ENCODE peak calls at places on chromosomes 12 and 14, in seven cellular contexts. One of them, this sample, is unnamed.

GRCh38 chr12:69739287-69740191 is 879 bp downstream of the RAB3IP start:
- DNase-seq in H1: peak; percentile 64
- DNase-seq in neuronal stem cell: peak; percentile 64
- DNase-seq in H9: peak; percentile 58
- DNase-seq in mesenchymal stem cell: peak; percentile 55
- DNase-seq in mesendoderm: peak; percentile 70
- DNase-seq in trophoblast cell: peak; percentile 58
- DNase-seq in this sample: peak; percentile 13

GRCh38 chr12:130873106-130873795 is 1.4 kb downstream of the RAN start:
- DNase-seq in H1: no peak
- DNase-seq in neuronal stem cell: no peak
- DNase-seq in H9: no peak
- DNase-seq in mesenchymal stem cell: no peak
- DNase-seq in mesendoderm: no peak
- DNase-seq in trophoblast cell: no peak
- DNase-seq in this sample: no peak

GRCh38 chr14:104876251-104876699 is 11.2 kb downstream of the CEP170B start:
- DNase-seq in H1: peak; percentile 92
- DNase-seq in neuronal stem cell: no peak
- DNase-seq in H9: peak; percentile 83
- DNase-seq in mesenchymal stem cell: peak; percentile 39
- DNase-seq in mesendoderm: peak; percentile 71
- DNase-seq in trophoblast cell: peak; percentile 51
- DNase-seq in this sample: peak; percentile 16

GRCh38 chr12:65948320-65949008 is 124.2 kb downstream of the HMGA2 start:
- DNase-seq in H1: no peak
- DNase-seq in neuronal stem cell: no peak
- DNase-seq in H9: no peak
- DNase-seq in mesenchymal stem cell: peak; percentile 81
- DNase-seq in mesendoderm: no peak
- DNase-seq in trophoblast cell: no peak
- DNase-seq in this sample: peak; percentile 96

GRCh38 chr12:64890873-64891468 is 66.5 kb downstream of the TBC1D30 start:
- DNase-seq in H1: no peak
- DNase-seq in neuronal stem cell: peak; percentile 72
- DNase-seq in H9: no peak
- DNase-seq in mesenchymal stem cell: peak; percentile 71
- DNase-seq in mesendoderm: peak; percentile 73
- DNase-seq in trophoblast cell: peak; percentile 91
- DNase-seq in this sample: peak; percentile 70

GRCh38 chr12:79358716-79359341 is 331.9 kb downstream of the PAWR start:
- DNase-seq in H1: no peak
- DNase-seq in neuronal stem cell: no peak
- DNase-seq in H9: no peak
- DNase-seq in mesenchymal stem cell: no peak
- DNase-seq in mesendoderm: peak; percentile 27
- DNase-seq in trophoblast cell: peak; percentile 89
- DNase-seq in this sample: no peak

GRCh38 chr12:131910302-131911110 is 16.1 kb downstream of the ULK1 start:
- DNase-seq in H1: no peak
- DNase-seq in neuronal stem cell: no peak
- DNase-seq in H9: no peak
- DNase-seq in mesenchymal stem cell: no peak
- DNase-seq in mesendoderm: no peak
- DNase-seq in trophoblast cell: no peak
- DNase-seq in this sample: no peak

GRCh38 chr14:23539209-23539866 is 12.2 kb downstream of the ZFHX2 start:
- DNase-seq in H1: peak; percentile 79
- DNase-seq in neuronal stem cell: peak; percentile 78
- DNase-seq in H9: peak; percentile 85
- DNase-seq in mesenchymal stem cell: peak; percentile 50
- DNase-seq in mesendoderm: peak; percentile 92
- DNase-seq in trophoblast cell: peak; percentile 53
- DNase-seq in this sample: peak; percentile 28

GRCh38 chr12:72523754-72524153 is 251.6 kb downstream of the TRHDE start:
- DNase-seq in H1: no peak
- DNase-seq in neuronal stem cell: no peak
- DNase-seq in H9: no peak
- DNase-seq in mesenchymal stem cell: peak; percentile 10
- DNase-seq in mesendoderm: no peak
- DNase-seq in trophoblast cell: no peak
- DNase-seq in this sample: no peak

GRCh38 chr12:130634866-130635265 is 81.2 kb downstream of the RIMBP2 start:
- DNase-seq in H1: no peak
- DNase-seq in neuronal stem cell: no peak
- DNase-seq in H9: no peak
- DNase-seq in mesenchymal stem cell: no peak
- DNase-seq in mesendoderm: no peak
- DNase-seq in trophoblast cell: no peak
- DNase-seq in this sample: no peak

GRCh38 chr12:70543444-70543843 is 93.8 kb downstream of the PTPRB start:
- DNase-seq in H1: no peak
- DNase-seq in neuronal stem cell: no peak
- DNase-seq in H9: no peak
- DNase-seq in mesenchymal stem cell: peak; percentile 95
- DNase-seq in mesendoderm: peak; percentile 46
- DNase-seq in trophoblast cell: no peak
- DNase-seq in this sample: peak; percentile 94

GRCh38 chr12:81627336-81628189 is 131.6 kb downstream of the PPFIA2 start:
- DNase-seq in H1: no peak
- DNase-seq in neuronal stem cell: peak; percentile 20
- DNase-seq in H9: no peak
- DNase-seq in mesenchymal stem cell: peak; percentile 50
- DNase-seq in mesendoderm: peak; percentile 53
- DNase-seq in trophoblast cell: peak; percentile 68
- DNase-seq in this sample: peak; percentile 36

GRCh38 chr12:49044660-49045059 is 15.9 kb downstream of the KMT2D start:
- DNase-seq in H1: no peak
- DNase-seq in neuronal stem cell: no peak
- DNase-seq in H9: no peak
- DNase-seq in mesenchymal stem cell: no peak
- DNase-seq in mesendoderm: no peak
- DNase-seq in trophoblast cell: no peak
- DNase-seq in this sample: no peak

GRCh38 chr12:61188801-61189595 is 1071.2 kb upstream of the USP15 start:
- DNase-seq in H1: no peak
- DNase-seq in neuronal stem cell: no peak
- DNase-seq in H9: peak; percentile 31
- DNase-seq in mesenchymal stem cell: no peak
- DNase-seq in mesendoderm: no peak
- DNase-seq in trophoblast cell: no peak
- DNase-seq in this sample: no peak

GRCh38 chr12:76622351-76622750 is 62.8 kb upstream of the OSBPL8 start:
- DNase-seq in H1: no peak
- DNase-seq in neuronal stem cell: no peak
- DNase-seq in H9: no peak
- DNase-seq in mesenchymal stem cell: no peak
- DNase-seq in mesendoderm: no peak
- DNase-seq in trophoblast cell: no peak
- DNase-seq in this sample: no peak

GRCh38 chr12:56189336-56189917 is at the start of gene SMARCC2:
- DNase-seq in H1: peak; percentile 92
- DNase-seq in neuronal stem cell: peak; percentile 87
- DNase-seq in H9: peak; percentile 93
- DNase-seq in mesenchymal stem cell: peak; percentile 89
- DNase-seq in mesendoderm: peak; percentile 95
- DNase-seq in trophoblast cell: peak; percentile 98
- DNase-seq in this sample: peak; percentile 85

GRCh38 chr12:115599251-115599811 is 678.2 kb downstream of the MED13L start:
- DNase-seq in H1: no peak
- DNase-seq in neuronal stem cell: peak; percentile 38
- DNase-seq in H9: peak; percentile 42
- DNase-seq in mesenchymal stem cell: peak; percentile 1
- DNase-seq in mesendoderm: peak; percentile 68
- DNase-seq in trophoblast cell: no peak
- DNase-seq in this sample: no peak

GRCh38 chr14:100222219-100223093 is 16.5 kb upstream of the YY1 start:
- DNase-seq in H1: no peak
- DNase-seq in neuronal stem cell: no peak
- DNase-seq in H9: no peak
- DNase-seq in mesenchymal stem cell: no peak
- DNase-seq in mesendoderm: no peak
- DNase-seq in trophoblast cell: no peak
- DNase-seq in this sample: no peak

GRCh38 chr14:38790916-38791315 is 312.1 kb downstream of the SEC23A start:
- DNase-seq in H1: no peak
- DNase-seq in neuronal stem cell: no peak
- DNase-seq in H9: no peak
- DNase-seq in mesenchymal stem cell: no peak
- DNase-seq in mesendoderm: peak; percentile 15
- DNase-seq in trophoblast cell: no peak
- DNase-seq in this sample: no peak

GRCh38 chr14:23551266-23552028 is at the start of gene ZFHX2:
- DNase-seq in H1: peak; percentile 92
- DNase-seq in neuronal stem cell: peak; percentile 87
- DNase-seq in H9: peak; percentile 95
- DNase-seq in mesenchymal stem cell: peak; percentile 67
- DNase-seq in mesendoderm: peak; percentile 93
- DNase-seq in trophoblast cell: peak; percentile 46
- DNase-seq in this sample: peak; percentile 49

GRCh38 chr14:99427632-99428315 is 52.9 kb downstream of the SETD3 start:
- DNase-seq in H1: no peak
- DNase-seq in neuronal stem cell: no peak
- DNase-seq in H9: no peak
- DNase-seq in mesenchymal stem cell: peak; percentile 97
- DNase-seq in mesendoderm: peak; percentile 76
- DNase-seq in trophoblast cell: peak; percentile 63
- DNase-seq in this sample: peak; percentile 56

GRCh38 chr14:54509546-54510501 is at the start of gene CGRRF1:
- DNase-seq in H1: peak; percentile 99
- DNase-seq in neuronal stem cell: peak; percentile 97
- DNase-seq in H9: peak; percentile 99
- DNase-seq in mesenchymal stem cell: peak; percentile 99
- DNase-seq in mesendoderm: peak; percentile 99
- DNase-seq in trophoblast cell: peak; percentile 99
- DNase-seq in this sample: peak; percentile 98

GRCh38 chr12:34347367-34347766 is 325.1 kb downstream of the ALG10 start:
- DNase-seq in H1: no peak
- DNase-seq in neuronal stem cell: no peak
- DNase-seq in H9: no peak
- DNase-seq in mesenchymal stem cell: no peak
- DNase-seq in mesendoderm: no peak
- DNase-seq in trophoblast cell: no peak
- DNase-seq in this sample: no peak

GRCh38 chr14:25765909-25766308 is 716.0 kb upstream of the STXBP6 start:
- DNase-seq in H1: no peak
- DNase-seq in neuronal stem cell: no peak
- DNase-seq in H9: no peak
- DNase-seq in mesenchymal stem cell: no peak
- DNase-seq in mesendoderm: no peak
- DNase-seq in trophoblast cell: no peak
- DNase-seq in this sample: no peak
- H2BK5ac ChIP-seq in H1: no peak overlapping the region
- H2BK5ac ChIP-seq in neuronal stem cell: no peak overlapping the region
- H2BK5ac ChIP-seq in H9: no peak overlapping the region
- H2BK5ac ChIP-seq in mesenchymal stem cell: no peak overlapping the region
- H2BK5ac ChIP-seq in mesendoderm: no peak overlapping the region
- H2BK5ac ChIP-seq in trophoblast cell: no peak overlapping the region
- H2BK5ac ChIP-seq in this sample: no peak overlapping the region

GRCh38 chr12:94312388-94312787 is 147.3 kb downstream of the CEP83 start:
- DNase-seq in H1: no peak
- DNase-seq in neuronal stem cell: no peak
- DNase-seq in H9: no peak
- DNase-seq in mesenchymal stem cell: no peak
- DNase-seq in mesendoderm: no peak
- DNase-seq in trophoblast cell: no peak
- DNase-seq in this sample: no peak

GRCh38 chr12:94304566-94305061 is 155.1 kb downstream of the CEP83 start:
- DNase-seq in H1: no peak
- DNase-seq in neuronal stem cell: no peak
- DNase-seq in H9: peak; percentile 84
- DNase-seq in mesenchymal stem cell: peak; percentile 57
- DNase-seq in mesendoderm: peak; percentile 97
- DNase-seq in trophoblast cell: peak; percentile 98
- DNase-seq in this sample: peak; percentile 66

GRCh38 chr12:94308612-94309011 is 151.1 kb downstream of the CEP83 start:
- DNase-seq in H1: no peak
- DNase-seq in neuronal stem cell: no peak
- DNase-seq in H9: no peak
- DNase-seq in mesenchymal stem cell: no peak
- DNase-seq in mesendoderm: no peak
- DNase-seq in trophoblast cell: no peak
- DNase-seq in this sample: no peak

GRCh38 chr12:94305293-94305957 is 154.2 kb downstream of the CEP83 start:
- DNase-seq in H1: no peak
- DNase-seq in neuronal stem cell: no peak
- DNase-seq in H9: peak; percentile 29
- DNase-seq in mesenchymal stem cell: peak; percentile 87
- DNase-seq in mesendoderm: peak; percentile 50
- DNase-seq in trophoblast cell: no peak
- DNase-seq in this sample: peak; percentile 82

DNA sequence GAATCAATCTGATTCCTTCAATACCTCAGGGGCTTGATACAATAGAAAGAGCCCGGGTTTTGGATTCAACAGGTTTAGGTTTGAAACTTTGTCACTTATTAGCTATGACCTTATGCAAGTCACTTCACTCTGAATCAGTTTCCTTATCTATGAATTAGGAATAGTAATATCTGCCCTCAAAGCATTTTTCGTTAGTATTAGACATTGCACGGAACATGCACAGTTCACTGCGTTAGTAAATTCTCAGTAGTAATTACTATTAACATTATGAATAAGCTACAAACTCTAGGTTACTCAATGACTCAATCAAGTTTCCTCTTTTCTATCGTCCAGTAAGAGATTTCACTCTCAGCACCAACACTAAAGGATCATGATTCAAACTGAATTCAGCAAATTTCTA is 150.3 kb downstream of the CEP83 start:
- DNase-seq in H1: no peak
- DNase-seq in neuronal stem cell: no peak
- DNase-seq in H9: no peak
- DNase-seq in mesenchymal stem cell: no peak
- DNase-seq in mesendoderm: no peak
- DNase-seq in trophoblast cell: no peak
- DNase-seq in this sample: no peak
- H3K4ac ChIP-seq in H1: no peak overlapping the region
- H3K4ac ChIP-seq in neuronal stem cell: no peak overlapping the region
- H3K4ac ChIP-seq in H9: no peak overlapping the region
- H3K4ac ChIP-seq in mesenchymal stem cell: no peak overlapping the region
- H3K4ac ChIP-seq in mesendoderm: no peak overlapping the region
- H3K4ac ChIP-seq in trophoblast cell: no peak overlapping the region
- H3K4ac ChIP-seq in this sample: no peak overlapping the region

DNA sequence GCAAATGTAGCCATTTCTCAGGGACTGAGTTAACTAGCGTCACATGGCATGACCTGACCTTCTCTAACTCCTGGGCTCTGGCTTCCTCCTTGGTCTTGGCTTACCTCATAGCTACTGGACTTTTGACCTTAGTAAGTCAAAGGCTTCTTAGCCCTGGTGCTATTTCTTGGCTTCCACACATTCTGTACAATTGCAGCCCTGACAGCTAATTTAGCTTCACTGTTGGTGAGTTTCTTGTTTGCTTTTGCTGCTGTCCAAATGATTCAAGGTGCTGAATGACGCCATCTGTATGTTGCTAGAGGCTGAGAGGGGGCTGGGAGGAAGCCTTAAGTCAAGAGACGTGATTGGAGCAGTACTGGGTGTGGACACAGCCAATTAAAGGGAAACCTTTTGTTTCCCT is 202.7 kb downstream of the PRKD1 start:
- DNase-seq in H1: no peak
- DNase-seq in neuronal stem cell: peak; percentile 36
- DNase-seq in H9: peak; percentile 37
- DNase-seq in mesenchymal stem cell: peak; percentile 53
- DNase-seq in mesendoderm: peak; percentile 71
- DNase-seq in trophoblast cell: no peak
- DNase-seq in this sample: peak; percentile 63
- H2BK5ac ChIP-seq in H1: no peak overlapping the region
- H2BK5ac ChIP-seq in neuronal stem cell: no peak overlapping the region
- H2BK5ac ChIP-seq in H9: no peak overlapping the region
- H2BK5ac ChIP-seq in mesenchymal stem cell: no peak overlapping the region
- H2BK5ac ChIP-seq in mesendoderm: no peak overlapping the region
- H2BK5ac ChIP-seq in trophoblast cell: no peak overlapping the region
- H2BK5ac ChIP-seq in this sample: no peak overlapping the region

GRCh38 chr12:13024151-13024946 is 19.8 kb upstream of the FAM234B start:
- DNase-seq in H1: peak; percentile 2
- DNase-seq in neuronal stem cell: no peak
- DNase-seq in H9: no peak
- DNase-seq in mesenchymal stem cell: no peak
- DNase-seq in mesendoderm: no peak
- DNase-seq in trophoblast cell: peak; percentile 58
- DNase-seq in this sample: peak; percentile 82
- H3K4ac ChIP-seq in H1: no peak overlapping the region
- H3K4ac ChIP-seq in neuronal stem cell: no peak overlapping the region
- H3K4ac ChIP-seq in H9: no peak overlapping the region
- H3K4ac ChIP-seq in mesenchymal stem cell: no peak overlapping the region
- H3K4ac ChIP-seq in mesendoderm: no peak overlapping the region
- H3K4ac ChIP-seq in trophoblast cell: no peak overlapping the region
- H3K4ac ChIP-seq in this sample: peak overlapping the region; percentile 30